ENCODE peak calls at places on chromosomes 11 and 22, in five cellular contexts. One of them, this sample, is unnamed.

GRCh38 chr11:34308049-34308692 is 49.6 kb downstream of the ABTB2 start:
- DNase-seq in H1: no peak
- DNase-seq in HepG2: no peak
- DNase-seq in K562: no peak
- DNase-seq in GM12878: no peak
- DNase-seq in this sample: no peak

GRCh38 chr11:119764108-119764874 is 35.3 kb upstream of the NECTIN1 start:
- DNase-seq in H1: no peak
- DNase-seq in HepG2: no peak
- DNase-seq in K562: no peak
- DNase-seq in GM12878: no peak
- DNase-seq in this sample: peak; percentile 32

GRCh38 chr11:131498631-131499053 is 128.2 kb downstream of the NTM start:
- DNase-seq in H1: no peak
- DNase-seq in HepG2: no peak
- DNase-seq in K562: no peak
- DNase-seq in GM12878: no peak
- DNase-seq in this sample: peak; percentile 31

GRCh38 chr22:20549232-20549841 is 41.9 kb downstream of the MED15 start:
- DNase-seq in H1: no peak
- DNase-seq in HepG2: no peak
- DNase-seq in K562: peak; percentile 72
- DNase-seq in GM12878: no peak
- DNase-seq in this sample: peak; percentile 26

GRCh38 chr11:62805991-62806441 is 776 bp upstream of the NXF1 start:
- DNase-seq in H1: no peak
- DNase-seq in HepG2: no peak
- DNase-seq in K562: peak; percentile 29
- DNase-seq in GM12878: no peak
- DNase-seq in this sample: peak; percentile 47

GRCh38 chr11:67664696-67665536 is 9.5 kb downstream of the ALDH3B2 start:
- DNase-seq in H1: no peak
- DNase-seq in HepG2: no peak
- DNase-seq in K562: peak; percentile 20
- DNase-seq in GM12878: no peak
- DNase-seq in this sample: no peak

GRCh38 chr11:130832571-130833432 is 83.5 kb downstream of the SNX19 start:
- DNase-seq in H1: no peak
- DNase-seq in HepG2: no peak
- DNase-seq in K562: no peak
- DNase-seq in GM12878: no peak
- DNase-seq in this sample: no peak

GRCh38 chr11:62120001-62120400 is 3.8 kb upstream of the INCENP start:
- DNase-seq in H1: no peak
- DNase-seq in HepG2: no peak
- DNase-seq in K562: no peak
- DNase-seq in GM12878: no peak
- DNase-seq in this sample: no peak

GRCh38 chr22:37181681-37182080 is 6.4 kb downstream of the C1QTNF6 start:
- DNase-seq in H1: no peak
- DNase-seq in HepG2: no peak
- DNase-seq in K562: no peak
- DNase-seq in GM12878: no peak
- DNase-seq in this sample: no peak

GRCh38 chr11:35232961-35233360 is 94.0 kb downstream of the CD44 start:
- DNase-seq in H1: no peak
- DNase-seq in HepG2: no peak
- DNase-seq in K562: no peak
- DNase-seq in GM12878: no peak
- DNase-seq in this sample: no peak

GRCh38 chr11:116445108-116446047 is 327.4 kb downstream of the BUD13 start:
- DNase-seq in H1: peak; percentile 44
- DNase-seq in HepG2: no peak
- DNase-seq in K562: no peak
- DNase-seq in GM12878: no peak
- DNase-seq in this sample: peak; percentile 88

GRCh38 chr11:64876835-64877341 is 1.5 kb downstream of the EHD1 start:
- DNase-seq in H1: no peak
- DNase-seq in HepG2: peak; percentile 39
- DNase-seq in K562: no peak
- DNase-seq in GM12878: no peak
- DNase-seq in this sample: no peak

GRCh38 chr11:8338138-8338537 is 74.5 kb upstream of the LMO1 start:
- DNase-seq in H1: no peak
- DNase-seq in HepG2: peak; percentile 18
- DNase-seq in K562: peak; percentile 81
- DNase-seq in GM12878: no peak
- DNase-seq in this sample: peak; percentile 74

GRCh38 chr11:16185042-16185441 is 171.3 kb downstream of the SOX6 start:
- DNase-seq in H1: no peak
- DNase-seq in HepG2: no peak
- DNase-seq in K562: no peak
- DNase-seq in GM12878: no peak
- DNase-seq in this sample: no peak

GRCh38 chr11:64924910-64925284 is 408 bp downstream of the PPP2R5B start:
- DNase-seq in H1: no peak
- DNase-seq in HepG2: no peak
- DNase-seq in K562: peak; percentile 55
- DNase-seq in GM12878: no peak
- DNase-seq in this sample: peak; percentile 68

GRCh38 chr22:23938328-23939016 is 22.5 kb downstream of the GSTT2B start:
- DNase-seq in H1: no peak
- DNase-seq in HepG2: peak; percentile 81
- DNase-seq in K562: peak; percentile 58
- DNase-seq in GM12878: no peak
- DNase-seq in this sample: no peak

GRCh38 chr11:74325649-74326645 is 14.5 kb upstream of the P4HA3 start:
- DNase-seq in H1: no peak
- DNase-seq in HepG2: no peak
- DNase-seq in K562: no peak
- DNase-seq in GM12878: no peak
- DNase-seq in this sample: no peak

GRCh38 chr22:42461511-42461910 is 29.3 kb upstream of the NFAM1 start:
- DNase-seq in H1: no peak
- DNase-seq in HepG2: no peak
- DNase-seq in K562: no peak
- DNase-seq in GM12878: no peak
- DNase-seq in this sample: peak; percentile 72

GRCh38 chr11:37630866-37631265 is 1032.8 kb upstream of the RAG2 start:
- DNase-seq in H1: no peak
- DNase-seq in HepG2: no peak
- DNase-seq in K562: no peak
- DNase-seq in GM12878: no peak
- DNase-seq in this sample: no peak

GRCh38 chr11:29162490-29162889 is 854.3 kb downstream of the KCNA4 start:
- DNase-seq in H1: no peak
- DNase-seq in HepG2: no peak
- DNase-seq in K562: no peak
- DNase-seq in GM12878: no peak
- DNase-seq in this sample: no peak

GRCh38 chr11:96464695-96465307 is 75.0 kb downstream of the JRKL start:
- DNase-seq in H1: no peak
- DNase-seq in HepG2: peak; percentile 68
- DNase-seq in K562: peak; percentile 76
- DNase-seq in GM12878: peak; percentile 11
- DNase-seq in this sample: peak; percentile 94

GRCh38 chr11:72430743-72431570 is 3.4 kb downstream of the CLPB start:
- DNase-seq in H1: no peak
- DNase-seq in HepG2: peak; percentile 66
- DNase-seq in K562: peak; percentile 57
- DNase-seq in GM12878: no peak
- DNase-seq in this sample: peak; percentile 77

GRCh38 chr11:48049036-48049435 is 68.7 kb downstream of the PTPRJ start:
- DNase-seq in H1: no peak
- DNase-seq in HepG2: no peak
- DNase-seq in K562: no peak
- DNase-seq in GM12878: no peak
- DNase-seq in this sample: no peak

GRCh38 chr11:119797736-119798135 is 68.7 kb upstream of the NECTIN1 start:
- DNase-seq in H1: no peak
- DNase-seq in HepG2: no peak
- DNase-seq in K562: no peak
- DNase-seq in GM12878: no peak
- DNase-seq in this sample: peak; percentile 48

GRCh38 chr11:102879801-102880200 is 5.0 kb upstream of the MMP12 start:
- DNase-seq in H1: no peak
- DNase-seq in HepG2: no peak
- DNase-seq in K562: no peak
- DNase-seq in GM12878: no peak
- DNase-seq in this sample: no peak

GRCh38 chr11:9703280-9703679 is 39.4 kb downstream of the SWAP70 start:
- DNase-seq in H1: no peak
- DNase-seq in HepG2: no peak
- DNase-seq in K562: no peak
- DNase-seq in GM12878: no peak
- DNase-seq in this sample: peak; percentile 35

GRCh38 chr22:46054878-46055158 is 77.9 kb upstream of the WNT7B start:
- DNase-seq in H1: no peak
- DNase-seq in HepG2: no peak
- DNase-seq in K562: no peak
- DNase-seq in GM12878: no peak
- DNase-seq in this sample: no peak

GRCh38 chr11:63663809-63664208 is 7.4 kb downstream of the ATL3 start:
- DNase-seq in H1: no peak
- DNase-seq in HepG2: no peak
- DNase-seq in K562: no peak
- DNase-seq in GM12878: no peak
- DNase-seq in this sample: no peak

GRCh38 chr22:29314074-29314473 is 1.4 kb downstream of the RASL10A start:
- DNase-seq in H1: no peak
- DNase-seq in HepG2: no peak
- DNase-seq in K562: no peak
- DNase-seq in GM12878: no peak
- DNase-seq in this sample: no peak

GRCh38 chr11:57552479-57552878 is 15.0 kb downstream of the UBE2L6 start:
- DNase-seq in H1: no peak
- DNase-seq in HepG2: peak; percentile 89
- DNase-seq in K562: no peak
- DNase-seq in GM12878: no peak
- DNase-seq in this sample: no peak

GRCh38 chr11:118889796-118890195 is 6.1 kb downstream of the CXCR5 start:
- DNase-seq in H1: no peak
- DNase-seq in HepG2: no peak
- DNase-seq in K562: no peak
- DNase-seq in GM12878: no peak
- DNase-seq in this sample: no peak

GRCh38 chr11:33861911-33862310 is 30.0 kb downstream of the LMO2 start:
- DNase-seq in H1: no peak
- DNase-seq in HepG2: no peak
- DNase-seq in K562: no peak
- DNase-seq in GM12878: no peak
- DNase-seq in this sample: no peak

GRCh38 chr11:114140826-114141225 is 81.3 kb downstream of the ZBTB16 start:
- DNase-seq in H1: no peak
- DNase-seq in HepG2: no peak
- DNase-seq in K562: no peak
- DNase-seq in GM12878: no peak
- DNase-seq in this sample: no peak

GRCh38 chr11:114141863-114142590 is 82.5 kb downstream of the ZBTB16 start:
- DNase-seq in H1: no peak
- DNase-seq in HepG2: no peak
- DNase-seq in K562: no peak
- DNase-seq in GM12878: no peak
- DNase-seq in this sample: no peak

GRCh38 chr11:114142646-114143045 is 83.1 kb downstream of the ZBTB16 start:
- DNase-seq in H1: no peak
- DNase-seq in HepG2: no peak
- DNase-seq in K562: no peak
- DNase-seq in GM12878: no peak
- DNase-seq in this sample: no peak

GRCh38 chr11:114147389-114148382 is 88.2 kb downstream of the ZBTB16 start:
- DNase-seq in H1: no peak
- DNase-seq in HepG2: no peak
- DNase-seq in K562: peak; percentile 33
- DNase-seq in GM12878: no peak
- DNase-seq in this sample: no peak

GRCh38 chr11:114145166-114145695 is 85.7 kb downstream of the ZBTB16 start:
- DNase-seq in H1: no peak
- DNase-seq in HepG2: no peak
- DNase-seq in K562: no peak
- DNase-seq in GM12878: no peak
- DNase-seq in this sample: no peak
- H3K4me2 ChIP-seq in H1: no peak overlapping the region
- H3K4me2 ChIP-seq in HepG2: no peak overlapping the region
- H3K4me2 ChIP-seq in K562: no peak overlapping the region
- H3K4me2 ChIP-seq in GM12878: no peak overlapping the region
- H3K4me2 ChIP-seq in this sample: no peak overlapping the region

GRCh38 chr11:10785146-10785474 is 23.6 kb downstream of the EIF4G2 start:
- DNase-seq in H1: no peak
- DNase-seq in HepG2: no peak
- DNase-seq in K562: no peak
- DNase-seq in GM12878: no peak
- DNase-seq in this sample: no peak
- TF ChIP-seq CREB1 in H1: no peak
- TF ChIP-seq CREB1 in HepG2: no peak
- TF ChIP-seq CREB1 in K562: no peak
- TF ChIP-seq CREB1 in GM12878: no peak
- TF ChIP-seq CREB1 in this sample: no peak

GRCh38 chr22:27802389-27803079 is 978 bp upstream of the MN1 start:
- DNase-seq in H1: no peak
- DNase-seq in HepG2: no peak
- DNase-seq in K562: no peak
- DNase-seq in GM12878: no peak
- DNase-seq in this sample: no peak
- H3K4me2 ChIP-seq in H1: peak overlapping the region; percentile 83
- H3K4me2 ChIP-seq in HepG2: peak overlapping the region; percentile 57
- H3K4me2 ChIP-seq in K562: no peak overlapping the region
- H3K4me2 ChIP-seq in GM12878: no peak overlapping the region
- H3K4me2 ChIP-seq in this sample: peak overlapping the region; percentile 93

GRCh38 chr11:2868604-2869526 is 16.7 kb downstream of the CDKN1C start:
- DNase-seq in H1: no peak
- DNase-seq in HepG2: no peak
- DNase-seq in K562: no peak
- DNase-seq in GM12878: no peak
- DNase-seq in this sample: peak; percentile 32
- TF ChIP-seq CREB1 in H1: no peak
- TF ChIP-seq CREB1 in HepG2: no peak
- TF ChIP-seq CREB1 in K562: no peak
- TF ChIP-seq CREB1 in GM12878: no peak
- TF ChIP-seq CREB1 in this sample: no peak